ENCODE peak calls at places on chromosome 6, in six cellular contexts. One of them, this sample, is unnamed. For H3K27me3, the result is how much of the 10 kb centered on the place peaks cover.

GRCh38 chr6:90062667-90063066 is 168.4 kb downstream of the GJA10 start:
- DNase-seq in HepG2: no peak
- DNase-seq in psoas muscle: no peak
- DNase-seq in CD4-positive, alpha-beta memory T cell: no peak
- DNase-seq in BE2C: no peak
- DNase-seq in GM23338: no peak
- DNase-seq in this sample: no peak

GRCh38 chr6:75922226-75922625 is 150.2 kb downstream of the IMPG1 start:
- DNase-seq in HepG2: no peak
- DNase-seq in psoas muscle: no peak
- DNase-seq in CD4-positive, alpha-beta memory T cell: no peak
- DNase-seq in BE2C: no peak
- DNase-seq in GM23338: no peak
- DNase-seq in this sample: no peak

GRCh38 chr6:74551896-74552295 is 654.0 kb downstream of the COL12A1 start:
- DNase-seq in HepG2: no peak
- DNase-seq in psoas muscle: no peak
- DNase-seq in CD4-positive, alpha-beta memory T cell: no peak
- DNase-seq in BE2C: no peak
- DNase-seq in GM23338: no peak
- DNase-seq in this sample: no peak

GRCh38 chr6:16656451-16656850 is 104.8 kb downstream of the ATXN1 start:
- DNase-seq in HepG2: no peak
- DNase-seq in psoas muscle: no peak
- DNase-seq in CD4-positive, alpha-beta memory T cell: no peak
- DNase-seq in BE2C: no peak
- DNase-seq in GM23338: no peak
- DNase-seq in this sample: no peak

GRCh38 chr6:154435400-154435945 is 75.0 kb downstream of the CNKSR3 start:
- DNase-seq in HepG2: no peak
- DNase-seq in psoas muscle: no peak
- DNase-seq in CD4-positive, alpha-beta memory T cell: no peak
- DNase-seq in BE2C: no peak
- DNase-seq in GM23338: no peak
- DNase-seq in this sample: no peak

GRCh38 chr6:13355969-13356368 is 27.6 kb upstream of the TBC1D7 start:
- DNase-seq in HepG2: no peak
- DNase-seq in psoas muscle: no peak
- DNase-seq in CD4-positive, alpha-beta memory T cell: peak
- DNase-seq in BE2C: no peak
- DNase-seq in GM23338: no peak
- DNase-seq in this sample: no peak

GRCh38 chr6:15475872-15476271 is 187.0 kb downstream of the DTNBP1 start:
- DNase-seq in HepG2: no peak
- DNase-seq in psoas muscle: no peak
- DNase-seq in CD4-positive, alpha-beta memory T cell: no peak
- DNase-seq in BE2C: no peak
- DNase-seq in GM23338: no peak
- DNase-seq in this sample: no peak

GRCh38 chr6:75528423-75528822 is 34.8 kb upstream of the FILIP1 start:
- DNase-seq in HepG2: no peak
- DNase-seq in psoas muscle: no peak
- DNase-seq in CD4-positive, alpha-beta memory T cell: no peak
- DNase-seq in BE2C: no peak
- DNase-seq in GM23338: peak
- DNase-seq in this sample: no peak

GRCh38 chr6:14077193-14077853 is 40.2 kb upstream of the CD83 start:
- DNase-seq in HepG2: no peak
- DNase-seq in psoas muscle: no peak
- DNase-seq in CD4-positive, alpha-beta memory T cell: no peak
- DNase-seq in BE2C: no peak
- DNase-seq in GM23338: no peak
- DNase-seq in this sample: no peak

GRCh38 chr6:48542191-48542590 is 431.2 kb upstream of the PTCHD4 start:
- DNase-seq in HepG2: no peak
- DNase-seq in psoas muscle: no peak
- DNase-seq in CD4-positive, alpha-beta memory T cell: no peak
- DNase-seq in BE2C: no peak
- DNase-seq in GM23338: no peak
- DNase-seq in this sample: no peak

GRCh38 chr6:159100789-159101182 is 56.0 kb upstream of the TAGAP start:
- DNase-seq in HepG2: peak
- DNase-seq in psoas muscle: no peak
- DNase-seq in CD4-positive, alpha-beta memory T cell: no peak
- DNase-seq in BE2C: no peak
- DNase-seq in GM23338: no peak
- DNase-seq in this sample: no peak

GRCh38 chr6:131948692-131949614 is 2.2 kb downstream of the CCN2 start:
- DNase-seq in HepG2: peak
- DNase-seq in psoas muscle: peak
- DNase-seq in CD4-positive, alpha-beta memory T cell: no peak
- DNase-seq in BE2C: no peak
- DNase-seq in GM23338: no peak
- DNase-seq in this sample: peak

GRCh38 chr6:140052757-140053729 is 678.6 kb upstream of the CITED2 start:
- DNase-seq in HepG2: no peak
- DNase-seq in psoas muscle: no peak
- DNase-seq in CD4-positive, alpha-beta memory T cell: no peak
- DNase-seq in BE2C: peak
- DNase-seq in GM23338: peak
- DNase-seq in this sample: no peak

GRCh38 chr6:128150376-128150775 is 249.5 kb upstream of the THEMIS start:
- DNase-seq in HepG2: no peak
- DNase-seq in psoas muscle: no peak
- DNase-seq in CD4-positive, alpha-beta memory T cell: no peak
- DNase-seq in BE2C: no peak
- DNase-seq in GM23338: no peak
- DNase-seq in this sample: no peak

GRCh38 chr6:108250240-108250866 is 10.5 kb downstream of the SNX3 start:
- DNase-seq in HepG2: no peak
- DNase-seq in psoas muscle: no peak
- DNase-seq in CD4-positive, alpha-beta memory T cell: no peak
- DNase-seq in BE2C: no peak
- DNase-seq in GM23338: peak
- DNase-seq in this sample: no peak

GRCh38 chr6:125950293-125950692 is 6.3 kb upstream of the HINT3 start:
- DNase-seq in HepG2: no peak
- DNase-seq in psoas muscle: no peak
- DNase-seq in CD4-positive, alpha-beta memory T cell: no peak
- DNase-seq in BE2C: no peak
- DNase-seq in GM23338: peak
- DNase-seq in this sample: no peak

GRCh38 chr6:41430875-41431274 is 95.5 kb downstream of the NCR2 start:
- DNase-seq in HepG2: no peak
- DNase-seq in psoas muscle: no peak
- DNase-seq in CD4-positive, alpha-beta memory T cell: no peak
- DNase-seq in BE2C: no peak
- DNase-seq in GM23338: no peak
- DNase-seq in this sample: no peak

GRCh38 chr6:41429506-41430504 is 94.4 kb downstream of the NCR2 start:
- DNase-seq in HepG2: no peak
- DNase-seq in psoas muscle: no peak
- DNase-seq in CD4-positive, alpha-beta memory T cell: no peak
- DNase-seq in BE2C: no peak
- DNase-seq in GM23338: no peak
- DNase-seq in this sample: no peak

GRCh38 chr6:41428402-41428994 is 93.1 kb downstream of the NCR2 start:
- DNase-seq in HepG2: no peak
- DNase-seq in psoas muscle: peak
- DNase-seq in CD4-positive, alpha-beta memory T cell: no peak
- DNase-seq in BE2C: no peak
- DNase-seq in GM23338: no peak
- DNase-seq in this sample: no peak

GRCh38 chr6:41427642-41428401 is 92.4 kb downstream of the NCR2 start:
- DNase-seq in HepG2: peak
- DNase-seq in psoas muscle: peak
- DNase-seq in CD4-positive, alpha-beta memory T cell: no peak
- DNase-seq in BE2C: no peak
- DNase-seq in GM23338: peak
- DNase-seq in this sample: no peak

GRCh38 chr6:41428995-41429417 is 93.6 kb downstream of the NCR2 start:
- DNase-seq in HepG2: no peak
- DNase-seq in psoas muscle: peak
- DNase-seq in CD4-positive, alpha-beta memory T cell: no peak
- DNase-seq in BE2C: no peak
- DNase-seq in GM23338: peak
- DNase-seq in this sample: no peak
- H3K27me3 ChIP-seq in HepG2: under half
- H3K27me3 ChIP-seq in psoas muscle: under half
- H3K27me3 ChIP-seq in CD4-positive, alpha-beta memory T cell: under half
- H3K27me3 ChIP-seq in BE2C: half or more
- H3K27me3 ChIP-seq in GM23338: half or more
- H3K27me3 ChIP-seq in this sample: under half

GRCh38 chr6:121435444-121436069 is at the start of gene GJA1:
- DNase-seq in HepG2: no peak
- DNase-seq in psoas muscle: no peak
- DNase-seq in CD4-positive, alpha-beta memory T cell: no peak
- DNase-seq in BE2C: no peak
- DNase-seq in GM23338: peak
- DNase-seq in this sample: peak

GRCh38 chr6:121436172-121436965 is 923 bp downstream of the GJA1 start:
- DNase-seq in HepG2: no peak
- DNase-seq in psoas muscle: peak
- DNase-seq in CD4-positive, alpha-beta memory T cell: no peak
- DNase-seq in BE2C: no peak
- DNase-seq in GM23338: peak
- DNase-seq in this sample: no peak

GRCh38 chr6:121436966-121437756 is 1.7 kb downstream of the GJA1 start:
- DNase-seq in HepG2: no peak
- DNase-seq in psoas muscle: peak
- DNase-seq in CD4-positive, alpha-beta memory T cell: no peak
- DNase-seq in BE2C: peak
- DNase-seq in GM23338: peak
- DNase-seq in this sample: peak

GRCh38 chr6:121430514-121431460 is 4.7 kb upstream of the GJA1 start:
- DNase-seq in HepG2: peak
- DNase-seq in psoas muscle: no peak
- DNase-seq in CD4-positive, alpha-beta memory T cell: no peak
- DNase-seq in BE2C: no peak
- DNase-seq in GM23338: peak
- DNase-seq in this sample: peak

GRCh38 chr6:121434037-121434770 is 1.2 kb upstream of the GJA1 start:
- DNase-seq in HepG2: no peak
- DNase-seq in psoas muscle: peak
- DNase-seq in CD4-positive, alpha-beta memory T cell: no peak
- DNase-seq in BE2C: no peak
- DNase-seq in GM23338: peak
- DNase-seq in this sample: no peak
- H3K27me3 ChIP-seq in HepG2: under half
- H3K27me3 ChIP-seq in psoas muscle: under half
- H3K27me3 ChIP-seq in CD4-positive, alpha-beta memory T cell: under half
- H3K27me3 ChIP-seq in BE2C: under half
- H3K27me3 ChIP-seq in GM23338: under half
- H3K27me3 ChIP-seq in this sample: under half

DNA sequence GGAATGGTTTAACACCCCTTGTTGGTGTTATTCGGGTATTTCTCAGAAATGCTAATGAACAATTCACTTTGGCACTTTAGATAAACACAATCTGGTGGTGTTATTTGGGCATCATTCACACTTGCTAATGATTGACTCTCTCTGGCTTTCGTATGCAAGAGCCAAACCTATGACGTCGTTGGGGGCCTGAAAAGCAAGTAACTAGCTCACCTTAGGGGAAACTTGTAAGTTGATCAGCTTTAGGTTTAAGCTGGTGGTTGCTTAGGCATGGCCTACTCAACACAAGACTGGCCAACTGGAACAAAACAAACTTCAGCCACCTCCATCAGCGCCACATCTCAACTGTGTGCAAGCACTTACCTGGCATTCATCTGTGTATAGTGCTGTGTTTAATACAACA is 24.4 kb upstream of the OLIG3 start:
- DNase-seq in HepG2: no peak
- DNase-seq in psoas muscle: no peak
- DNase-seq in CD4-positive, alpha-beta memory T cell: no peak
- DNase-seq in BE2C: no peak
- DNase-seq in GM23338: peak
- DNase-seq in this sample: no peak
- H3K27me3 ChIP-seq in HepG2: under half
- H3K27me3 ChIP-seq in psoas muscle: under half
- H3K27me3 ChIP-seq in CD4-positive, alpha-beta memory T cell: under half
- H3K27me3 ChIP-seq in BE2C: under half
- H3K27me3 ChIP-seq in GM23338: under half
- H3K27me3 ChIP-seq in this sample: under half

GRCh38 chr6:146613947-146614346 is 15.2 kb downstream of the ADGB start:
- DNase-seq in HepG2: no peak
- DNase-seq in psoas muscle: no peak
- DNase-seq in CD4-positive, alpha-beta memory T cell: no peak
- DNase-seq in BE2C: no peak
- DNase-seq in GM23338: no peak
- DNase-seq in this sample: no peak
- H3K27me3 ChIP-seq in HepG2: under half
- H3K27me3 ChIP-seq in psoas muscle: under half
- H3K27me3 ChIP-seq in CD4-positive, alpha-beta memory T cell: under half
- H3K27me3 ChIP-seq in BE2C: under half
- H3K27me3 ChIP-seq in GM23338: under half
- H3K27me3 ChIP-seq in this sample: under half

GRCh38 chr6:163709693-163710092 is 295.2 kb downstream of the QKI start:
- DNase-seq in HepG2: no peak
- DNase-seq in psoas muscle: no peak
- DNase-seq in CD4-positive, alpha-beta memory T cell: no peak
- DNase-seq in BE2C: no peak
- DNase-seq in GM23338: no peak
- DNase-seq in this sample: no peak
- H3K27me3 ChIP-seq in HepG2: under half
- H3K27me3 ChIP-seq in psoas muscle: under half
- H3K27me3 ChIP-seq in CD4-positive, alpha-beta memory T cell: under half
- H3K27me3 ChIP-seq in BE2C: under half
- H3K27me3 ChIP-seq in GM23338: under half
- H3K27me3 ChIP-seq in this sample: under half

GRCh38 chr6:357791-358341 is 33.7 kb upstream of the IRF4 start:
- DNase-seq in HepG2: no peak
- DNase-seq in psoas muscle: no peak
- DNase-seq in CD4-positive, alpha-beta memory T cell: no peak
- DNase-seq in BE2C: no peak
- DNase-seq in GM23338: no peak
- DNase-seq in this sample: no peak

GRCh38 chr6:355809-356208 is 35.7 kb upstream of the IRF4 start:
- DNase-seq in HepG2: no peak
- DNase-seq in psoas muscle: no peak
- DNase-seq in CD4-positive, alpha-beta memory T cell: no peak
- DNase-seq in BE2C: no peak
- DNase-seq in GM23338: no peak
- DNase-seq in this sample: no peak

GRCh38 chr6:356828-357251 is 34.7 kb upstream of the IRF4 start:
- DNase-seq in HepG2: no peak
- DNase-seq in psoas muscle: no peak
- DNase-seq in CD4-positive, alpha-beta memory T cell: no peak
- DNase-seq in BE2C: no peak
- DNase-seq in GM23338: no peak
- DNase-seq in this sample: no peak

GRCh38 chr6:358432-358831 is 33.1 kb upstream of the IRF4 start:
- DNase-seq in HepG2: no peak
- DNase-seq in psoas muscle: no peak
- DNase-seq in CD4-positive, alpha-beta memory T cell: no peak
- DNase-seq in BE2C: no peak
- DNase-seq in GM23338: no peak
- DNase-seq in this sample: no peak

GRCh38 chr6:357261-357790 is 34.2 kb upstream of the IRF4 start:
- DNase-seq in HepG2: no peak
- DNase-seq in psoas muscle: no peak
- DNase-seq in CD4-positive, alpha-beta memory T cell: no peak
- DNase-seq in BE2C: no peak
- DNase-seq in GM23338: no peak
- DNase-seq in this sample: no peak
- H3K27me3 ChIP-seq in HepG2: under half
- H3K27me3 ChIP-seq in psoas muscle: under half
- H3K27me3 ChIP-seq in CD4-positive, alpha-beta memory T cell: under half
- H3K27me3 ChIP-seq in BE2C: under half
- H3K27me3 ChIP-seq in GM23338: under half
- H3K27me3 ChIP-seq in this sample: under half

This sample was measured in AG04450.